ENCODE peak calls at places on chromosomes 5 and 9, in five cellular contexts. H is GM23338, Y is HepG2, W is GM12878, Q is K562. Z is an unnamed sample.

GRCh38 chr9:78035369-78035993 is 3.9 kb upstream of the GNAQ start:
- DNase-seq in W (peak), Q (peak), Y (peak), H (peak), Z (peak)

GRCh38 chr9:136833381-136834142 is 8.7 kb upstream of the AJM1 start:
- DNase-seq in H (no peak), W (no peak), Y (no peak), Q (no peak), Z (no peak)

GRCh38 chr9:65459756-65460320 is 174.8 kb upstream of the FOXD4L5 start:
- DNase-seq in Y (no peak), W (no peak), Q (no peak), H (no peak), Z (no peak)

GRCh38 chr9:85401998-85402397 is 339.8 kb downstream of the AGTPBP1 start:
- DNase-seq in H (no peak), Y (no peak), W (no peak), Q (no peak), Z (no peak)

GRCh38 chr5:15255601-15256000 is 244.4 kb upstream of the FBXL7 start:
- DNase-seq in H (no peak), Y (no peak), Q (no peak), W (no peak), Z (no peak)

GRCh38 chr5:163565931-163566608 is 60.7 kb downstream of the MAT2B start:
- DNase-seq in Q (no peak), W (peak), Y (peak), H (peak), Z (no peak)

GRCh38 chr9:27634879-27635278 is 61.6 kb upstream of the C9orf72 start:
- DNase-seq in W (no peak), Q (no peak), H (no peak), Y (no peak), Z (no peak)

GRCh38 chr5:170746081-170746951 is 37.2 kb upstream of the GABRP start:
- DNase-seq in Y (no peak), W (no peak), Q (no peak), H (peak), Z (no peak)

GRCh38 chr9:136255896-136256890 is 10.6 kb upstream of the QSOX2 start:
- DNase-seq in H (no peak), W (no peak), Y (no peak), Q (peak), Z (no peak)

GRCh38 chr5:140220032-140220697 is 45.2 kb downstream of the CYSTM1 start:
- DNase-seq in Y (no peak), W (peak), H (no peak), Q (no peak), Z (no peak)

GRCh38 chr9:112541690-112542089 is 55.1 kb downstream of the KIAA1958 start:
- DNase-seq in W (no peak), Y (no peak), Q (peak), H (no peak), Z (no peak)

GRCh38 chr9:119853126-119853525 is 483.9 kb upstream of the BRINP1 start:
- DNase-seq in Y (no peak), Q (no peak), H (no peak), W (no peak), Z (no peak)

GRCh38 chr9:136088481-136088938 is 6.6 kb downstream of the NACC2 start:
- DNase-seq in H (no peak), Y (no peak), W (no peak), Q (no peak), Z (no peak)

GRCh38 chr5:144198386-144198785 is 27.7 kb downstream of the KCTD16 start:
- DNase-seq in W (no peak), Q (no peak), Y (no peak), H (no peak), Z (no peak)

GRCh38 chr9:83964973-83965349 is 15.1 kb downstream of the HNRNPK start:
- DNase-seq in H (peak), Q (no peak), W (no peak), Y (no peak), Z (no peak)

GRCh38 chr5:80098951-80099350 is 63.8 kb downstream of the THBS4 start:
- DNase-seq in Q (no peak), H (no peak), W (no peak), Y (no peak), Z (no peak)

GRCh38 chr5:81316581-81316980 is 15.2 kb downstream of the ZCCHC9 start:
- DNase-seq in Q (no peak), Y (no peak), W (no peak), H (no peak), Z (no peak)

GRCh38 chr5:94359880-94360279 is 258.5 kb downstream of the KIAA0825 start:
- DNase-seq in H (no peak), Q (no peak), Y (no peak), W (no peak), Z (no peak)

GRCh38 chr5:153965102-153965645 is 73.5 kb downstream of the FAM114A2 start:
- DNase-seq in W (peak), Q (peak), Y (peak), H (peak), Z (peak)

GRCh38 chr5:112227911-112228631 is 191.0 kb downstream of the EPB41L4A start:
- DNase-seq in Y (peak), W (no peak), Q (no peak), H (no peak), Z (no peak)

GRCh38 chr5:54329731-54330709 is 19.6 kb upstream of the ARL15 start:
- DNase-seq in W (no peak), Q (no peak), H (no peak), Y (no peak), Z (no peak)

GRCh38 chr5:116498478-116498877 is 76.1 kb downstream of the SEMA6A start:
- DNase-seq in Q (no peak), H (peak), W (no peak), Y (no peak), Z (no peak)

GRCh38 chr5:2695200-2695891 is 56.1 kb downstream of the IRX2 start:
- DNase-seq in H (no peak), Y (peak), W (no peak), Q (no peak), Z (no peak)

GRCh38 chr5:78497573-78498533 is 137.4 kb downstream of the SCAMP1 start:
- DNase-seq in H (no peak), W (no peak), Q (no peak), Y (no peak), Z (no peak)

GRCh38 chr5:168772466-168772961 is 193.3 kb upstream of the PANK3 start:
- DNase-seq in Q (no peak), W (no peak), H (peak), Y (no peak), Z (no peak)

GRCh38 chr9:74570879-74571512 is 73.9 kb downstream of the RORB start:
- DNase-seq in Q (peak), Y (peak), H (peak), W (no peak), Z (peak)

GRCh38 chr9:4832786-4833579 is 40.2 kb downstream of the RCL1 start:
- DNase-seq in W (no peak), H (no peak), Y (peak), Q (peak), Z (peak)

GRCh38 chr5:137696481-137696880 is 39.4 kb downstream of the KLHL3 start:
- DNase-seq in Y (no peak), Q (no peak), H (no peak), W (no peak), Z (no peak)

GRCh38 chr5:43627028-43627427 is 24.0 kb downstream of the NNT start:
- DNase-seq in Q (peak), H (peak), Y (peak), W (no peak), Z (peak)
- TF ChIP-seq REST in Q (no peak), H (no peak), Y (no peak), W (no peak), Z (no peak)

DNA sequence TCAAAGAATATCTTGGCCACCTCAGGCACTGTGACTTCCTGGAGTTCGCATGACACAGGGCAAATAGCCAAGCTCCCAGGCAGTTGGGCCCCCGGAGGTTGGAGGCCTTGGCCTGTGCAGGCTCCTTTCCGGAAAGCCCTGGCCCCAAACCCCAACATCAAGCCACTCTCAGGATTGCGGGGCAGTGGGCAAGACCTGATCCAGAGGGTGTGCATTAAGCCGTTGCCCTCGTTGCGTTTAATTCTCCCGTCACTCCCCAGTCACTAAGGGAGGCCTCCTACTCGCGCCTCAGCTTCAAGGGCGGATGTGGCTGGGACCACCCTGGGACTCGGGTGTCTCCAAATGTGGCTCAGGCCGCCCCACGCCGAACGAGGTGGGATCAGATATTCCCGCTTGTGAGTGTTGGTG is 60.1 kb downstream of the TMEM174 start:
- DNase-seq in Q (no peak), W (no peak), H (no peak), Y (no peak), Z (no peak)
- TF ChIP-seq EZH2 in Q (no peak), W (no peak), H (peak), Y (no peak), Z (no peak)

GRCh38 chr9:69175488-69175872 is 1.4 kb downstream of the TJP2 start:
- DNase-seq in W (no peak), Y (no peak), Q (no peak), H (no peak), Z (no peak)
- TF ChIP-seq REST in W (no peak), Y (no peak), Q (no peak), H (no peak), Z (no peak)

DNA sequence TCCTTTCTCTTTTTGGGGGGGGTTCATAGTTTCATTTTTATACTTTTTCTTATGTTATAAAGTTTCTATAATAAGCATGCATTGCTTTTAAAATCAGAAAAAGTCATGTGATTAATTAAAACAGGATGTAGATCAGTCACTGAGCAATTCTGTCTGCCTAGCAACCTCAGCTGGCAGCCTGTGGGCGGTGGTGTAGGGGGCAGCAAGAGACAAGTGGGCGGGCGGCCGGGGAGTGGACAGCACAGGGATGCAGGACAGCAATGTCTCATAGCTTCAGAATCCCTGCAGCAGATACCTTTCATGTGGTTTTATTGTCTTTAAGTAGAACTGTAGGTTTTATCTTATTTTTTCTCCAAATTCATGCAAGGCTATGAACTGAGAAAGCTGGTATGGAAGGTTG is 101.9 kb upstream of the S1PR3 start:
- DNase-seq in Y (no peak), Q (no peak), W (no peak), H (no peak), Z (no peak)
- TF ChIP-seq EZH2 in Y (no peak), Q (no peak), W (no peak), H (no peak), Z (no peak)

Z was measured in HCT116.